ENCODE peak calls at places on chromosomes 2 and 18, in four cellular contexts. E is IMR-90, H is breast epithelium, S is kidney. X is an unnamed sample. For H3K4me1, the result is how much of the 10 kb centered on the place peaks cover.

GRCh38 chr2:168699834-168700417 is 102.5 kb upstream of the NOSTRIN start:
- DNase-seq in E (peak), H (no peak), S (peak), X (peak)

GRCh38 chr2:204628926-204629661 is 83.8 kb downstream of the PARD3B start:
- DNase-seq in E (peak), H (no peak), S (no peak), X (no peak)

GRCh38 chr18:839224-840079 is 27.4 kb upstream of the YES1 start:
- DNase-seq in E (peak), H (peak), S (peak), X (peak)

GRCh38 chr2:13193900-13194299 is 477.2 kb downstream of the TRIB2 start:
- DNase-seq in E (peak), H (no peak), S (no peak), X (no peak)

GRCh38 chr2:158733430-158733755 is 61.7 kb upstream of the DAPL1 start:
- DNase-seq in E (no peak), H (no peak), S (no peak), X (no peak)

GRCh38 chr18:39480494-39481245 is 1915.1 kb upstream of the CELF4 start:
- DNase-seq in E (peak), H (no peak), S (no peak), X (no peak)

GRCh38 chr18:49018961-49019445 is 68.2 kb upstream of the SMAD7 start:
- DNase-seq in E (no peak), H (peak), S (peak), X (peak)

GRCh38 chr18:38402509-38402908 is 836.9 kb upstream of the CELF4 start:
- DNase-seq in E (no peak), H (no peak), S (no peak), X (no peak)

GRCh38 chr2:101788995-101789970 is 91.8 kb downstream of the MAP4K4 start:
- DNase-seq in E (peak), H (no peak), S (no peak), X (no peak)

GRCh38 chr2:36536776-36537175 is 61.2 kb downstream of the FEZ2 start:
- DNase-seq in E (no peak), H (no peak), S (no peak), X (no peak)

GRCh38 chr2:41432459-41432858 is 615.4 kb upstream of the PKDCC start:
- DNase-seq in E (no peak), H (no peak), S (no peak), X (no peak)

GRCh38 chr18:79354350-79354749 is 41.4 kb upstream of the NFATC1 start:
- DNase-seq in E (no peak), H (no peak), S (no peak), X (no peak)

GRCh38 chr2:219358170-219359075 is 25.9 kb upstream of the RESP18 start:
- DNase-seq in E (no peak), H (no peak), S (no peak), X (no peak)

GRCh38 chr2:226644342-226644957 is 155.2 kb downstream of the IRS1 start:
- DNase-seq in E (peak), H (no peak), S (no peak), X (no peak)

GRCh38 chr2:140882671-140883620 is 1247.9 kb downstream of the LRP1B start:
- DNase-seq in E (peak), H (no peak), S (no peak), X (no peak)

GRCh38 chr2:176612736-176613135 is 343.5 kb downstream of the MTX2 start:
- DNase-seq in E (no peak), H (no peak), S (no peak), X (no peak)
- H3K27ac ChIP-seq in E (no peak), H (no peak), S (no peak), X (no peak)

GRCh38 chr2:188340257-188340656 is 48.6 kb downstream of the GULP1 start:
- DNase-seq in E (no peak), H (no peak), S (no peak), X (no peak)
- H3K4me1 ChIP-seq in E (under half), H (under half), S (under half), X (under half)

DNA sequence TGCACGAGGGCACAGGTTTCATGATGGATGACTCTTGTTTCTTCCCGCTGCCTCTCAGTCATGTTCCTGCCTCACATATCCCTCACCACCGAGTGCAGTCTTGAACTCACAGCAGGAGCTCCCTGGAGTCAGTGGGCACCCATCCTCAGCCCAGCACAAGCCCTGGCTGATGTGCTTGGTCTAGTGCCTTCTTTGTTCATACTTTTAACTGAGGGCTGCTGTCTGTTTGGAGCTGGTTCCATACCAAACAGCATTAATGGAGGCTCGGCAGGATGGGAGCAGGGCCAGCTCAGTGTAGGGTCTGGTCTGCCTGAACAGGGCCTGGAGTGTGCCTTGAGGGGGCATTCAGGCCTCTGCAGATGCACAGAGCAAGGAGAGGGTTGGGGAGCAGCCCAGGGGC is 54.5 kb upstream of the GLI2 start:
- DNase-seq in E (no peak), H (no peak), S (no peak), X (no peak)
- H3K27ac ChIP-seq in E (no peak), H (no peak), S (no peak), X (no peak)

DNA sequence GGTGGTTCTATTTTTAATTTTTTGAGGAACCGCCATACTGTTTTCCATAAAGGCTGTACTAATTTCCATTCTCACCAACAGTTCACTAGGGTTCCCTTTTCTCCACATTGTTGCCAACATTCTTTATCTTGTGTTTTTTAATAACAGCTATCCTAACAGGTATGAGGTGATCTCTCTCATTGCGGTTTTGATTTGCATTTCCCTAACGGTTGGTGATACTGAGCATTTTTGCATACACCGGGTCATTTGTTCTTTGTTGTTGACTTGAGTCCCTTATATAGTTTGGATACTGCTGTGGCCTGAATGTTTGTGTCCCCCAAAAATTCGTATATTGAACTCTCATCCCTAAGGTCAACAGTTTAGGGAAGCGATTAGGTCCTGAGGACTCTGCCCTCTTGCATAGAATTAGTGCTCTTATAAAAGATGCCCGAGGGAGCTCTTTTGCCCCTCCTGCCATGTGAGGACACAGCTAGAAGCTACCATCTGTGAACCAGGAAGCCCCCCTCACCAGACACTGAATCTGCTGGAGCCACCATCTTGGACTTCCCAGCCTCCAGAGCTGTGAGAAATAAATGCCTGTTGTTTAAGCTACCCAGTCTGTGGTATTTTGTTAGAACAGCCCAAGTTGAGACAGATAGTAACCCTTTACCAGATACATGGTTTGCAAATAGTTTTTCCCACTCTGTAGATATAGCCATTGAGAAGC is 4.7 kb downstream of the IMP4 start:
- DNase-seq in E (no peak), H (no peak), S (no peak), X (no peak)
- H3K4me1 ChIP-seq in E (under half), H (under half), S (under half), X (under half)

GRCh38 chr2:190786404-190787166 is 94.0 kb upstream of the GLS start:
- DNase-seq in E (no peak), H (no peak), S (no peak), X (no peak)
- H3K27ac ChIP-seq in E (no peak), H (peak), S (peak), X (no peak)

X was measured in Peyer's patch.